ENCODE peak calls at places on chromosomes 3 and 15, in seven cellular contexts. D is ovary; K is GM19239; Z is stimulated activated CD4-positive, alpha-beta T cell treated with anti-CD3 and anti-CD28 coated beads, Interleukin-15, amount 100 ng/mL, for 1 hour; B is amniotic epithelial cell; I is activated gamma-delta T cell treated with Interleukin-2 at 50 U/mL for 16 hours; Q is GM12891. U is an unnamed sample.

GRCh38 chr15:59026207-59026606 is 38.7 kb downstream of the RNF111 start:
- DNase-seq in D (no peak), K (no peak), Z (no peak), B (no peak), I (no peak), Q (no peak), U (no peak)

GRCh38 chr3:165667676-165668075 is 169.5 kb downstream of the BCHE start:
- DNase-seq in D (no peak), K (no peak), Z (no peak), B (no peak), I (no peak), Q (no peak), U (no peak)

GRCh38 chr3:72150634-72151412 is 365.9 kb upstream of the PROK2 start:
- DNase-seq in D (no peak), K (no peak), Z (no peak), B (no peak), I (no peak), Q (no peak), U (no peak)

GRCh38 chr3:39278616-39278935 is 1.3 kb downstream of the CX3CR1 start:
- DNase-seq in D (no peak), K (no peak), Z (no peak), B (no peak), I (no peak), Q (no peak), U (no peak)

GRCh38 chr15:56930663-56931313 is 12.3 kb downstream of the TCF12 start:
- DNase-seq in D (no peak), K (no peak), Z (no peak), B (peak; percentile 67), I (no peak), Q (no peak), U (no peak)

GRCh38 chr3:45168451-45168850 is 22.3 kb upstream of the CDCP1 start:
- DNase-seq in D (no peak), K (no peak), Z (no peak), B (no peak), I (no peak), Q (no peak), U (no peak)

GRCh38 chr3:127597020-127597771 is 1.0 kb upstream of the MCM2 start:
- DNase-seq in D (no peak), K (no peak), Z (no peak), B (no peak), I (no peak), Q (no peak), U (no peak)

GRCh38 chr15:74817370-74817737 is 4.7 kb downstream of the LMAN1L start:
- DNase-seq in D (no peak), K (no peak), Z (no peak), B (no peak), I (no peak), Q (no peak), U (peak; percentile 33)

GRCh38 chr15:35289029-35289617 is 204.0 kb upstream of the NANOGP8 start:
- DNase-seq in D (no peak), K (peak; percentile 15), Z (no peak), B (peak; percentile 73), I (no peak), Q (no peak), U (peak; percentile 63)

GRCh38 chr3:183254816-183255730 is 2.0 kb downstream of the B3GNT5 start:
- DNase-seq in D (no peak), K (no peak), Z (no peak), B (peak; percentile 71), I (no peak), Q (no peak), U (peak; percentile 29)

GRCh38 chr15:99118258-99118632 is 13.4 kb downstream of the SYNM start:
- DNase-seq in D (no peak), K (no peak), Z (no peak), B (no peak), I (no peak), Q (no peak), U (no peak)

GRCh38 chr15:46266691-46267090 is 631.9 kb downstream of the SQOR start:
- DNase-seq in D (no peak), K (no peak), Z (no peak), B (peak; percentile 10), I (no peak), Q (no peak), U (no peak)

GRCh38 chr15:78708713-78709112 is 67.7 kb upstream of the CHRNB4 start:
- DNase-seq in D (no peak), K (no peak), Z (no peak), B (no peak), I (no peak), Q (no peak), U (no peak)

GRCh38 chr3:131553495-131554247 is 50.9 kb upstream of the MRPL3 start:
- DNase-seq in D (no peak), K (peak; percentile 10), Z (no peak), B (no peak), I (no peak), Q (peak; percentile 6), U (no peak)

GRCh38 chr3:69009559-69010410 is 3.7 kb downstream of the EOGT start:
- DNase-seq in D (no peak), K (no peak), Z (no peak), B (peak; percentile 94), I (no peak), Q (no peak), U (peak; percentile 51)

GRCh38 chr15:91941871-91942270 is 88.4 kb downstream of the SLCO3A1 start:
- DNase-seq in D (no peak), K (no peak), Z (no peak), B (no peak), I (no peak), Q (no peak), U (no peak)

GRCh38 chr3:146528954-146529353 is 15.5 kb downstream of the PLSCR1 start:
- DNase-seq in D (no peak), K (no peak), Z (no peak), B (no peak), I (no peak), Q (no peak), U (no peak)

GRCh38 chr15:84973492-84974460 is 7.9 kb upstream of the PDE8A start:
- DNase-seq in D (no peak), K (no peak), Z (no peak), B (no peak), I (no peak), Q (no peak), U (no peak)

GRCh38 chr3:194102436-194102835 is 33.5 kb upstream of the HES1 start:
- DNase-seq in D (no peak), K (no peak), Z (no peak), B (no peak), I (no peak), Q (peak; percentile 29), U (no peak)

GRCh38 chr3:109729111-109729510 is 391.8 kb upstream of the DPPA4 start:
- DNase-seq in D (no peak), K (no peak), Z (no peak), B (no peak), I (no peak), Q (no peak), U (no peak)

GRCh38 chr3:17753271-17753992 is 11.0 kb upstream of the TBC1D5 start:
- DNase-seq in D (no peak), K (no peak), Z (no peak), B (no peak), I (no peak), Q (no peak), U (no peak)

GRCh38 chr3:154062513-154062912 is 58.7 kb upstream of the ARHGEF26 start:
- DNase-seq in D (no peak), K (no peak), Z (no peak), B (no peak), I (no peak), Q (no peak), U (no peak)

GRCh38 chr3:130850044-130850797 is 43.7 kb upstream of the ATP2C1 start:
- DNase-seq in D (no peak), K (no peak), Z (no peak), B (peak; percentile 92), I (no peak), Q (no peak), U (no peak)

GRCh38 chr15:92074646-92075045 is 221.1 kb downstream of the SLCO3A1 start:
- DNase-seq in D (no peak), K (no peak), Z (no peak), B (no peak), I (no peak), Q (no peak), U (no peak)

GRCh38 chr3:130462089-130462488 is 54.9 kb upstream of the COL6A6 start:
- DNase-seq in D (no peak), K (no peak), Z (no peak), B (no peak), I (no peak), Q (no peak), U (no peak)

GRCh38 chr3:39065197-39065596 is 13.4 kb downstream of the WDR48 start:
- DNase-seq in D (no peak), K (peak; percentile 25), Z (no peak), B (peak; percentile 27), I (peak; percentile 8), Q (no peak), U (peak; percentile 69)